ENCODE peak calls at places on chromosomes 11 and 22, in ten cellular contexts. P is stimulated activated naive CD8-positive, alpha-beta T cell treated with anti-CD3 and anti-CD28 coated beads, Interleukin-15, amount 100 ng/mL, for 72 hours; X is aorta; S is IMR-90; D is T-helper 22 cell; Y is posterior vena cava; V is myocyte; K is neural progenitor cell; H is activated T-helper 2 cell treated with anti-CD3 and anti-CD28 coated beads, Interferon-gamma antibody, Interleukin-2, Interleukin-4, amounts not matched to agents 10 μg/mL and 5 μg/mL and 100 μg/mL, durations not matched to agents 14 hours and 24 hours and 36 hours; F is AG09309. M is an unnamed sample.

GRCh38 chr11:2548596-2548995 is 103.8 kb downstream of the KCNQ1 start:
- DNase-seq in X (peak), V (no peak), S (no peak), Y (peak), F (no peak), P (no peak), H (no peak), D (no peak), K (no peak), M (no peak)

GRCh38 chr22:28025866-28026575 is 107.0 kb upstream of the PITPNB start:
- DNase-seq in X (no peak), H (no peak), D (no peak), F (no peak), V (no peak), K (no peak), S (no peak), Y (no peak), P (no peak), M (no peak)

GRCh38 chr11:64220798-64221197 is 5.2 kb downstream of the TRPT1 start:
- DNase-seq in F (no peak), X (no peak), Y (peak), S (no peak), V (no peak), P (no peak), H (no peak), K (no peak), D (no peak), M (no peak)

GRCh38 chr11:36023922-36024321 is 80.1 kb downstream of the LDLRAD3 start:
- DNase-seq in P (no peak), Y (no peak), V (peak), D (no peak), X (no peak), F (no peak), K (no peak), H (no peak), S (peak), M (no peak)

GRCh38 chr11:2428322-2428795 is 16.0 kb downstream of the TRPM5 start:
- DNase-seq in V (peak), X (peak), P (peak), K (peak), H (peak), Y (peak), S (peak), D (peak), F (no peak), M (peak)

GRCh38 chr11:126158054-126158791 is 53.2 kb downstream of the RPUSD4 start:
- DNase-seq in D (no peak), V (peak), P (no peak), X (no peak), Y (no peak), H (no peak), F (no peak), S (no peak), K (no peak), M (peak)

GRCh38 chr11:4186464-4187054 is 92.0 kb downstream of the RRM1 start:
- DNase-seq in D (no peak), S (no peak), F (no peak), V (no peak), X (no peak), Y (no peak), K (no peak), H (no peak), P (no peak), M (no peak)

GRCh38 chr11:111733009-111733408 is 33.2 kb downstream of the PPP2R1B start:
- DNase-seq in P (no peak), H (no peak), X (peak), Y (peak), K (no peak), V (peak), S (peak), D (no peak), F (peak), M (no peak)

GRCh38 chr22:23180301-23180892 is at the start of gene BCR:
- DNase-seq in S (peak), P (peak), H (peak), Y (peak), K (peak), F (peak), D (peak), V (peak), X (peak), M (peak)

M was measured in SJCRH30.